ENCODE peak calls at places on chromosomes 3 and 15, in six cellular contexts. Q, T, H, I, O and U are unnamed samples.
A peak's percentile ranks its signal among the peaks of the same experiment; 100 is the strongest.

GRCh38 chr3:190183121-190183520 is 62.4 kb upstream of the P3H2 start:
- DNase-seq in Q (no peak), T (no peak), H (peak; percentile 86), I (peak; percentile 35), O (no peak), U (no peak)

GRCh38 chr15:45180201-45180600 is 7.6 kb downstream of the SHF start:
- DNase-seq in Q (no peak), T (no peak), H (no peak), I (no peak), O (no peak), U (no peak)

GRCh38 chr15:52481915-52482314 is 46.8 kb downstream of the MYO5A start:
- DNase-seq in Q (no peak), T (peak; percentile 39), H (peak; percentile 69), I (no peak), O (no peak), U (no peak)

GRCh38 chr3:138253609-138254008 is 66.5 kb downstream of the ARMC8 start:
- DNase-seq in Q (no peak), T (no peak), H (no peak), I (no peak), O (no peak), U (peak; percentile 53)

GRCh38 chr3:99833833-99834583 is 16.3 kb downstream of the CMSS1 start:
- DNase-seq in Q (no peak), T (no peak), H (no peak), I (no peak), O (no peak), U (no peak)

GRCh38 chr3:124860599-124860998 is 26.6 kb downstream of the ITGB5 start:
- DNase-seq in Q (no peak), T (no peak), H (peak; percentile 90), I (peak; percentile 60), O (peak; percentile 86), U (no peak)

GRCh38 chr15:70853270-70853854 is 595 bp downstream of the LARP6 start:
- DNase-seq in Q (no peak), T (no peak), H (no peak), I (peak; percentile 64), O (peak; percentile 26), U (peak; percentile 9)

GRCh38 chr3:178325330-178325729 is 210.9 kb upstream of the KCNMB2 start:
- DNase-seq in Q (no peak), T (no peak), H (no peak), I (peak; percentile 15), O (no peak), U (no peak)

GRCh38 chr15:101004500-101004899 is 85.3 kb downstream of the LRRK1 start:
- DNase-seq in Q (peak; percentile 25), T (no peak), H (no peak), I (no peak), O (no peak), U (no peak)

GRCh38 chr3:124639406-124640237 is 90.6 kb upstream of the UMPS start:
- DNase-seq in Q (no peak), T (no peak), H (no peak), I (peak; percentile 43), O (no peak), U (no peak)

GRCh38 chr15:40047413-40048154 is 8.6 kb upstream of the SRP14 start:
- DNase-seq in Q (no peak), T (peak; percentile 67), H (no peak), I (peak; percentile 58), O (peak; percentile 49), U (peak; percentile 33)

GRCh38 chr3:105130911-105131310 is 235.8 kb upstream of the ALCAM start:
- DNase-seq in Q (no peak), T (no peak), H (no peak), I (no peak), O (no peak), U (no peak)

GRCh38 chr15:36737430-36737891 is 158.0 kb downstream of the CDIN1 start:
- DNase-seq in Q (no peak), T (no peak), H (peak; percentile 26), I (no peak), O (no peak), U (peak; percentile 36)

GRCh38 chr3:182118081-182118480 is 406.4 kb downstream of the SOX2 start:
- DNase-seq in Q (no peak), T (no peak), H (no peak), I (no peak), O (peak; percentile 12), U (no peak)

GRCh38 chr3:149009732-149010131 is 18.4 kb downstream of the GYG1 start:
- DNase-seq in Q (no peak), T (peak; percentile 35), H (no peak), I (no peak), O (no peak), U (no peak)

GRCh38 chr3:45564172-45564571 is 30.4 kb upstream of the LIMD1 start:
- DNase-seq in Q (no peak), T (no peak), H (no peak), I (no peak), O (no peak), U (no peak)

GRCh38 chr3:73623316-73623715 is 1.4 kb downstream of the PDZRN3 start:
- DNase-seq in Q (no peak), T (no peak), H (no peak), I (no peak), O (no peak), U (no peak)

GRCh38 chr3:73622135-73622534 is 2.6 kb downstream of the PDZRN3 start:
- DNase-seq in Q (no peak), T (peak; percentile 40), H (no peak), I (peak; percentile 77), O (no peak), U (no peak)

GRCh38 chr3:73623996-73624362 is 762 bp downstream of the PDZRN3 start:
- DNase-seq in Q (no peak), T (peak; percentile 41), H (no peak), I (peak; percentile 83), O (no peak), U (peak; percentile 72)

GRCh38 chr3:73618461-73618860 is 6.3 kb downstream of the PDZRN3 start:
- DNase-seq in Q (no peak), T (no peak), H (no peak), I (no peak), O (no peak), U (no peak)

GRCh38 chr3:73621388-73621787 is 3.4 kb downstream of the PDZRN3 start:
- DNase-seq in Q (no peak), T (peak; percentile 9), H (no peak), I (peak; percentile 39), O (no peak), U (no peak)
- H3K4me3 ChIP-seq in Q (peak overlapping the region; percentile 98), T (no peak overlapping the region), H (peak overlapping the region; percentile 85), I (peak overlapping the region; percentile 39), O (no peak overlapping the region), U (peak overlapping the region; percentile 38)

DNA sequence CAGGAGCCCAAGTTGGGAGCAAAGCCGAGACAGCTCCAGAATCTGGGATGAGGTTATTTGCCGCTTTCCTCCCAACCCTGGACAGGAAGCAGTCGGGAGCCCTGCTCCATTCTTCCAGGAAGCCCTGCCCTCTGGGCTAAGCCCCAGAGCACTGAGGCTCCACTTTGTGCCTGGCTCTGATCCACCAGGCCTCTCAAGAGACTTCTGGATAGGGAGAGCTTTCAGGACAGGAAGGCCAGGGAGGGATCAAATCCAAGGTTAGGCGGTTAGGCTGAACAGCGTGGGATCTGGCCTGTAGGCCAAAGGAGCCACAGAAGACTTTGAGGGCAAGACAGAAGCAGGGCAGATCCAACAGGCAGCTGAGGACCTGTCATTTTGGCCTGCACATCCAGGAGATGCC is 835 bp downstream of the STOML1 start:
- DNase-seq in Q (no peak), T (peak; percentile 53), H (no peak), I (peak; percentile 44), O (no peak), U (no peak)
- H3K4me3 ChIP-seq in Q (peak overlapping the region; percentile 57), T (peak overlapping the region; percentile 46), H (peak overlapping the region; percentile 68), I (peak overlapping the region; percentile 95), O (peak overlapping the region; percentile 55), U (no peak overlapping the region)

DNA sequence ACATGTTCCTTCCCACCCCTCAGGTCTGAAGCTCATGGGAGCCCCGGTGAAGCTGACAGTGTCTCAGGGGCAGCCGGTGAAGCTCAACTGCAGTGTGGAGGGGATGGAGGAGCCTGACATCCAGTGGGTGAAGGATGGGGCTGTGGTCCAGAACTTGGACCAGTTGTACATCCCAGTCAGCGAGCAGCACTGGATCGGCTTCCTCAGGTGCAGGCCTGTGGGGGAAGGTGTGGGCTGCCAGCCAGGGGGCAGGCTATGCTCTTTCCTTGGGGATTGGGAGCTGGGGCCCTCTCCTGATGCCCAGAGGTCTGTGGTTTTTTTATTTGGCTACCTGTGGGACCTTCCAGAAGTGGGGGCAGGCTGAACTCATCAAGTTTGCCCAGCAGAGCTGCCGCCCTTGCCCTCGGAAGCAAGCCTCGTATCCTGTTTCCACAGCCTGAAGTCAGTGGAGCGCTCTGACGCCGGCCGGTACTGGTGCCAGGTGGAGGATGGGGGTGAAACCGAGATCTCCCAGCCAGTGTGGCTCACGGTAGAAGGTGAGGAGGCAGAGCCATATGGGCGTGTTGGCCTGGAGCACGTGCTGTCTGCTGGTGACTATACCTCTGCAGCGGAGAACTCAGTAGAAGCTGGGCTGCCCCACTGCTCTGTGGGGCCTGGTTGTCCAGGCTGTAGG is 2.2 kb downstream of the TYRO3 start:
- DNase-seq in Q (no peak), T (no peak), H (no peak), I (no peak), O (no peak), U (no peak)
- H3K4me3 ChIP-seq in Q (no peak overlapping the region), T (no peak overlapping the region), H (no peak overlapping the region), I (no peak overlapping the region), O (no peak overlapping the region), U (no peak overlapping the region)

GRCh38 chr3:2097641-2098191 is 950 bp upstream of the CNTN4 start:
- DNase-seq in Q (no peak), T (peak; percentile 55), H (no peak), I (peak; percentile 56), O (no peak), U (peak; percentile 33)
- H3K4me3 ChIP-seq in Q (peak overlapping the region; percentile 70), T (no peak overlapping the region), H (no peak overlapping the region), I (peak overlapping the region; percentile 68), O (no peak overlapping the region), U (peak overlapping the region; percentile 90)

GRCh38 chr15:69454953-69455352 is 2.3 kb downstream of the RPLP1 start:
- DNase-seq in Q (no peak), T (no peak), H (no peak), I (no peak), O (no peak), U (no peak)
- H3K4me3 ChIP-seq in Q (no peak overlapping the region), T (no peak overlapping the region), H (peak overlapping the region; percentile 75), I (no peak overlapping the region), O (peak overlapping the region; percentile 71), U (no peak overlapping the region)